ENCODE peak calls at places on chromosomes 1 and 21, in seven cellular contexts. O is stimulated activated CD4-positive, alpha-beta T cell treated with anti-CD3 and anti-CD28 coated beads, Interleukin-1b, Interleukin-23, amount 100 ng/mL, for 1 hour; M is BE2C; A is T-helper 1 cell; P is fibroblast of lung; K is epithelial cell of proximal tubule; L is NAMALWA. J is an unnamed sample.

GRCh38 chr1:26571381-26571780 is 41.8 kb downstream of the RPS6KA1 start:
- DNase-seq in P (no peak), L (no peak), O (no peak), M (no peak), K (no peak), A (no peak), J (no peak)

GRCh38 chr1:227190321-227190720 is 128.0 kb downstream of the CDC42BPA start:
- DNase-seq in O (no peak), L (no peak), K (no peak), P (peak), A (no peak), M (no peak), J (no peak)

GRCh38 chr1:108097057-108097456 is 103.1 kb downstream of the SLC25A24 start:
- DNase-seq in P (no peak), M (no peak), L (no peak), O (no peak), A (no peak), K (no peak), J (no peak)

GRCh38 chr1:196007763-196008162 is 600.5 kb downstream of the KCNT2 start:
- DNase-seq in L (no peak), P (no peak), O (no peak), M (no peak), K (no peak), A (no peak), J (no peak)

GRCh38 chr1:31153423-31153822 is 86.3 kb downstream of the NKAIN1 start:
- DNase-seq in L (no peak), M (no peak), K (no peak), A (no peak), O (no peak), P (no peak), J (no peak)

GRCh38 chr1:159594581-159594980 is 7.0 kb downstream of the APCS start:
- DNase-seq in L (no peak), A (no peak), O (no peak), P (no peak), M (no peak), K (no peak), J (no peak)

GRCh38 chr21:33541105-33541711 is 709 bp downstream of the GART start:
- DNase-seq in P (peak), L (peak), K (no peak), A (peak), M (no peak), O (no peak), J (no peak)

GRCh38 chr1:225934711-225935110 is 6.3 kb downstream of the LEFTY2 start:
- DNase-seq in A (no peak), O (no peak), P (no peak), M (no peak), K (no peak), L (no peak), J (no peak)

J was measured in ureter.